ENCODE peak calls at places on chromosome 21, in seven cellular contexts. S is NAMALWA; X is H9; Z is EL; T is kidney tubule cell; R is activated T-cell treated with anti-CD3 and anti-CD28 coated beads for 1 hour; E is CD4-positive, CD25-positive, alpha-beta regulatory T cell. N is an unnamed sample.

GRCh38 chr21:44767834-44768831 is 33.5 kb downstream of the UBE2G2 start:
- DNase-seq in S (no peak), X (peak; percentile 75), Z (no peak), T (no peak), R (no peak), E (no peak), N (no peak)

GRCh38 chr21:45516071-45516670 is 26.1 kb downstream of the SLC19A1 start:
- DNase-seq in S (no peak), X (no peak), Z (no peak), T (no peak), R (no peak), E (no peak), N (no peak)

GRCh38 chr21:29568020-29568419 is 269.3 kb downstream of the BACH1 start:
- DNase-seq in S (no peak), X (no peak), Z (no peak), T (no peak), R (no peak), E (no peak), N (no peak)

GRCh38 chr21:37546949-37547614 is 180.5 kb downstream of the DYRK1A start:
- DNase-seq in S (no peak), X (no peak), Z (peak; percentile 43), T (peak; percentile 90), R (no peak), E (no peak), N (no peak)

GRCh38 chr21:38380391-38381137 is 117.7 kb downstream of the ERG start:
- DNase-seq in S (peak; percentile 47), X (no peak), Z (peak; percentile 28), T (no peak), R (no peak), E (no peak), N (no peak)

GRCh38 chr21:33197546-33197945 is 32.2 kb upstream of the IFNAR2 start:
- DNase-seq in S (no peak), X (no peak), Z (no peak), T (no peak), R (no peak), E (no peak), N (no peak)

GRCh38 chr21:35282944-35283343 is 233.8 kb upstream of the RUNX1 start:
- DNase-seq in S (no peak), X (no peak), Z (no peak), T (no peak), R (no peak), E (no peak), N (no peak)

GRCh38 chr21:26800001-26800400 is 45.2 kb downstream of the ADAMTS1 start:
- DNase-seq in S (no peak), X (no peak), Z (no peak), T (no peak), R (no peak), E (no peak), N (no peak)

GRCh38 chr21:46113497-46114176 is 15.7 kb downstream of the COL6A2 start:
- DNase-seq in S (no peak), X (no peak), Z (no peak), T (no peak), R (no peak), E (no peak), N (no peak)

GRCh38 chr21:42388740-42389448 is 7.0 kb downstream of the TMPRSS3 start:
- DNase-seq in S (no peak), X (no peak), Z (no peak), T (peak; percentile 45), R (no peak), E (no peak), N (no peak)

GRCh38 chr21:45549670-45550463 is 7.6 kb upstream of the SLC19A1 start:
- DNase-seq in S (no peak), X (peak; percentile 28), Z (no peak), T (no peak), R (no peak), E (no peak), N (no peak)

GRCh38 chr21:31750843-31751242 is 18.9 kb upstream of the SCAF4 start:
- DNase-seq in S (no peak), X (no peak), Z (no peak), T (peak; percentile 48), R (no peak), E (no peak), N (no peak)

GRCh38 chr21:34544032-34544496 is 32.1 kb upstream of the KCNE1 start:
- DNase-seq in S (peak; percentile 86), X (peak; percentile 73), Z (peak; percentile 79), T (peak; percentile 91), R (peak; percentile 6), E (peak; percentile 31), N (peak; percentile 16)

GRCh38 chr21:17514124-17514481 is 1.3 kb downstream of the CXADR start:
- DNase-seq in S (no peak), X (peak; percentile 67), Z (peak; percentile 35), T (peak; percentile 68), R (no peak), E (no peak), N (no peak)

GRCh38 chr21:24045775-24046215 is 1561.5 kb downstream of the MRPL39 start:
- DNase-seq in S (peak; percentile 55), X (no peak), Z (no peak), T (peak; percentile 87), R (no peak), E (no peak), N (no peak)

GRCh38 chr21:41713495-41714281 is 53.2 kb downstream of the RIPK4 start:
- DNase-seq in S (no peak), X (no peak), Z (no peak), T (no peak), R (no peak), E (no peak), N (no peak)

GRCh38 chr21:45894891-45895777 is 86.4 kb upstream of the COL6A1 start:
- DNase-seq in S (no peak), X (no peak), Z (no peak), T (no peak), R (no peak), E (no peak), N (no peak)

N was measured in memory B cell.